ENCODE peak calls at places on chromosomes 3 and 15, in four cellular contexts. One of them, this sample, is unnamed.

GRCh38 chr3:20361000-20361399 is 175.0 kb upstream of the SGO1 start:
- DNase-seq in endodermal cell: no peak
- DNase-seq in neural progenitor cell: no peak
- DNase-seq in hepatocyte: no peak
- DNase-seq in this sample: no peak

GRCh38 chr3:186609247-186609868 is 3.5 kb upstream of the AHSG start:
- DNase-seq in endodermal cell: no peak
- DNase-seq in neural progenitor cell: no peak
- DNase-seq in hepatocyte: no peak
- DNase-seq in this sample: peak; percentile 68

GRCh38 chr15:48832648-48833047 is 21.8 kb upstream of the CEP152 start:
- DNase-seq in endodermal cell: no peak
- DNase-seq in hepatocyte: no peak
- DNase-seq in neural progenitor cell: no peak
- DNase-seq in this sample: no peak

GRCh38 chr3:165133188-165133899 is 55.0 kb upstream of the SI start:
- DNase-seq in neural progenitor cell: no peak
- DNase-seq in endodermal cell: no peak
- DNase-seq in hepatocyte: peak; percentile 7
- DNase-seq in this sample: peak; percentile 77

GRCh38 chr3:122776675-122777074 is 17.0 kb downstream of the HSPBAP1 start:
- DNase-seq in endodermal cell: no peak
- DNase-seq in neural progenitor cell: no peak
- DNase-seq in hepatocyte: no peak
- DNase-seq in this sample: no peak

GRCh38 chr3:140394488-140395133 is 283.3 kb upstream of the TRIM42 start:
- DNase-seq in neural progenitor cell: no peak
- DNase-seq in endodermal cell: no peak
- DNase-seq in hepatocyte: no peak
- DNase-seq in this sample: no peak

GRCh38 chr3:116446037-116446436 is 750 bp upstream of the LSAMP start:
- DNase-seq in endodermal cell: no peak
- DNase-seq in hepatocyte: no peak
- DNase-seq in neural progenitor cell: no peak
- DNase-seq in this sample: no peak

GRCh38 chr3:21645121-21645897 is 105.7 kb downstream of the ZNF385D start:
- DNase-seq in endodermal cell: no peak
- DNase-seq in hepatocyte: no peak
- DNase-seq in neural progenitor cell: no peak
- DNase-seq in this sample: no peak

GRCh38 chr15:34049096-34049495 is 10.1 kb upstream of the AVEN start:
- DNase-seq in neural progenitor cell: no peak
- DNase-seq in hepatocyte: peak; percentile 25
- DNase-seq in endodermal cell: no peak
- DNase-seq in this sample: no peak

GRCh38 chr15:67880651-67881182 is 40.9 kb upstream of the RNU6-1 start:
- DNase-seq in neural progenitor cell: no peak
- DNase-seq in hepatocyte: no peak
- DNase-seq in endodermal cell: no peak
- DNase-seq in this sample: peak; percentile 27

GRCh38 chr3:133661454-133662255 is at the start of gene TOPBP1:
- DNase-seq in endodermal cell: peak; percentile 95
- DNase-seq in neural progenitor cell: peak; percentile 90
- DNase-seq in hepatocyte: peak; percentile 87
- DNase-seq in this sample: peak; percentile 81

GRCh38 chr3:48504051-48504946 is at the start of gene SHISA5:
- DNase-seq in hepatocyte: peak; percentile 78
- DNase-seq in endodermal cell: peak; percentile 83
- DNase-seq in neural progenitor cell: peak; percentile 80
- DNase-seq in this sample: peak; percentile 55

GRCh38 chr15:63189955-63190691 is 717 bp downstream of the RAB8B start:
- DNase-seq in hepatocyte: no peak
- DNase-seq in neural progenitor cell: peak; percentile 47
- DNase-seq in endodermal cell: peak; percentile 56
- DNase-seq in this sample: peak; percentile 38

GRCh38 chr3:72161870-72162617 is 377.1 kb upstream of the PROK2 start:
- DNase-seq in hepatocyte: peak; percentile 61
- DNase-seq in endodermal cell: no peak
- DNase-seq in neural progenitor cell: no peak
- DNase-seq in this sample: no peak

GRCh38 chr3:42730706-42731420 is 28.3 kb upstream of the HHATL start:
- DNase-seq in neural progenitor cell: no peak
- DNase-seq in endodermal cell: no peak
- DNase-seq in hepatocyte: no peak
- DNase-seq in this sample: no peak

GRCh38 chr3:196640501-196640968 is 1.0 kb downstream of the NRROS start:
- DNase-seq in endodermal cell: no peak
- DNase-seq in neural progenitor cell: no peak
- DNase-seq in hepatocyte: no peak
- DNase-seq in this sample: no peak

GRCh38 chr3:182259579-182259978 is 533.7 kb upstream of the ATP11B start:
- DNase-seq in neural progenitor cell: peak; percentile 63
- DNase-seq in hepatocyte: no peak
- DNase-seq in endodermal cell: peak; percentile 74
- DNase-seq in this sample: no peak

GRCh38 chr3:63763156-63763555 is 55.9 kb upstream of the C3orf49 start:
- DNase-seq in endodermal cell: no peak
- DNase-seq in neural progenitor cell: no peak
- DNase-seq in hepatocyte: no peak
- DNase-seq in this sample: no peak

GRCh38 chr3:126987596-126987995 is 4.7 kb downstream of the PLXNA1 start:
- DNase-seq in endodermal cell: no peak
- DNase-seq in neural progenitor cell: no peak
- DNase-seq in hepatocyte: no peak
- DNase-seq in this sample: no peak

GRCh38 chr3:44280631-44281030 is 38.9 kb downstream of the TOPAZ1 start:
- DNase-seq in hepatocyte: no peak
- DNase-seq in neural progenitor cell: no peak
- DNase-seq in endodermal cell: peak; percentile 59
- DNase-seq in this sample: no peak

GRCh38 chr15:41585140-41586047 is 26.4 kb downstream of the TYRO3 start:
- DNase-seq in endodermal cell: peak; percentile 81
- DNase-seq in hepatocyte: peak; percentile 58
- DNase-seq in neural progenitor cell: peak; percentile 69
- DNase-seq in this sample: peak; percentile 46

GRCh38 chr15:101558217-101558941 is 68.9 kb upstream of the PCSK6 start:
- DNase-seq in neural progenitor cell: no peak
- DNase-seq in hepatocyte: peak; percentile 54
- DNase-seq in endodermal cell: peak; percentile 16
- DNase-seq in this sample: no peak

GRCh38 chr15:72009207-72009606 is 108.7 kb downstream of the MYO9A start:
- DNase-seq in endodermal cell: peak; percentile 72
- DNase-seq in neural progenitor cell: no peak
- DNase-seq in hepatocyte: peak; percentile 54
- DNase-seq in this sample: peak; percentile 72

GRCh38 chr3:120442975-120443517 is 7.7 kb downstream of the FSTL1 start:
- DNase-seq in neural progenitor cell: peak; percentile 43
- DNase-seq in hepatocyte: no peak
- DNase-seq in endodermal cell: peak; percentile 62
- DNase-seq in this sample: no peak

GRCh38 chr3:81554805-81555204 is 206.6 kb downstream of the GBE1 start:
- DNase-seq in neural progenitor cell: no peak
- DNase-seq in endodermal cell: no peak
- DNase-seq in hepatocyte: no peak
- DNase-seq in this sample: no peak

GRCh38 chr15:60594071-60594470 is 115.1 kb upstream of the ICE2 start:
- DNase-seq in endodermal cell: no peak
- DNase-seq in neural progenitor cell: no peak
- DNase-seq in hepatocyte: no peak
- DNase-seq in this sample: no peak

GRCh38 chr3:112013058-112013783 is 14.5 kb downstream of the TAGLN3 start:
- DNase-seq in neural progenitor cell: peak; percentile 80
- DNase-seq in endodermal cell: peak; percentile 86
- DNase-seq in hepatocyte: peak; percentile 83
- DNase-seq in this sample: peak; percentile 78

GRCh38 chr3:150439657-150440056 is 31.6 kb downstream of the TSC22D2 start:
- DNase-seq in endodermal cell: no peak
- DNase-seq in neural progenitor cell: no peak
- DNase-seq in hepatocyte: no peak
- DNase-seq in this sample: no peak

GRCh38 chr3:145183261-145183660 is 977.7 kb downstream of the PLOD2 start:
- DNase-seq in endodermal cell: no peak
- DNase-seq in neural progenitor cell: no peak
- DNase-seq in hepatocyte: no peak
- DNase-seq in this sample: no peak

GRCh38 chr3:58190882-58191281 is 19.9 kb downstream of the DNASE1L3 start:
- DNase-seq in neural progenitor cell: no peak
- DNase-seq in endodermal cell: no peak
- DNase-seq in hepatocyte: no peak
- DNase-seq in this sample: no peak

GRCh38 chr3:46812237-46812791 is 50.9 kb downstream of the MYL3 start:
- DNase-seq in neural progenitor cell: peak; percentile 89
- DNase-seq in hepatocyte: peak; percentile 92
- DNase-seq in endodermal cell: peak; percentile 94
- DNase-seq in this sample: peak; percentile 60

GRCh38 chr3:39096775-39097174 is 10.7 kb downstream of the GORASP1 start:
- DNase-seq in endodermal cell: no peak
- DNase-seq in hepatocyte: no peak
- DNase-seq in neural progenitor cell: no peak
- DNase-seq in this sample: no peak

GRCh38 chr15:66775127-66776105 is 73.4 kb downstream of the SMAD6 start:
- DNase-seq in hepatocyte: no peak
- DNase-seq in endodermal cell: no peak
- DNase-seq in neural progenitor cell: no peak
- DNase-seq in this sample: no peak

GRCh38 chr15:67613708-67614107 is 71.2 kb downstream of the MAP2K5 start:
- DNase-seq in neural progenitor cell: no peak
- DNase-seq in hepatocyte: no peak
- DNase-seq in endodermal cell: no peak
- DNase-seq in this sample: no peak

GRCh38 chr3:72492240-72492639 is 356.0 kb downstream of the SHQ1 start:
- DNase-seq in endodermal cell: no peak
- DNase-seq in neural progenitor cell: peak; percentile 27
- DNase-seq in hepatocyte: no peak
- DNase-seq in this sample: no peak

GRCh38 chr3:197368330-197368729 is 69.9 kb upstream of the DLG1 start:
- DNase-seq in neural progenitor cell: peak; percentile 59
- DNase-seq in endodermal cell: peak; percentile 73
- DNase-seq in hepatocyte: no peak
- DNase-seq in this sample: no peak

GRCh38 chr3:179973024-179973423 is 63.7 kb downstream of the PEX5L start:
- DNase-seq in neural progenitor cell: no peak
- DNase-seq in hepatocyte: no peak
- DNase-seq in endodermal cell: no peak
- DNase-seq in this sample: no peak

GRCh38 chr15:92820233-92821021 is 79.7 kb upstream of the CHD2 start:
- DNase-seq in hepatocyte: peak; percentile 96
- DNase-seq in endodermal cell: peak; percentile 97
- DNase-seq in neural progenitor cell: peak; percentile 97
- DNase-seq in this sample: peak; percentile 94
- H3K4me1 ChIP-seq in hepatocyte: peaks cover 44% of the 10 kb centered on the region
- H3K4me1 ChIP-seq in endodermal cell: peaks cover 5% of the 10 kb centered on the region
- H3K4me1 ChIP-seq in neural progenitor cell: peaks cover 63% of the 10 kb centered on the region
- H3K4me1 ChIP-seq in this sample: no peaks in the 10 kb centered on the region

DNA sequence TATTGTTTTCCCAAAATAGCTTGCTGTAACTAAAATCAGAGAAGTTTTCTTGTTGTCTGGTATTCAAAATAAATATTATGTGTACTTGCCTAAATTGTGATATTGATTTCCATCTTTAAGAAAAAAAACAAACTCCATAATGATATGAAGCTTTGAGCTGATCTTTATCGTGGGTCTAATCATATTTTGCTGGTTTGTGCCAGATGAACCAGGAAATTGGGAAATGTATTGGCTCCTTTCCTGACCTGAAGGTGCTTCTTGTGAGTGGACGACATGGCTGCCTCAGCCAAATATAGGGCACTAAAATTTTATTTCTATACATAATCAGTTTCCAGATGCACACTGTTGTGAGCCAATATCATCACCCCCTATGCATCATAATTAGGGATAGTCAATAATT is 113.3 kb downstream of the DIPK2A start:
- DNase-seq in neural progenitor cell: no peak
- DNase-seq in hepatocyte: no peak
- DNase-seq in endodermal cell: no peak
- DNase-seq in this sample: no peak
- H3K36me3 ChIP-seq in neural progenitor cell: no peaks in the 10 kb centered on the region
- H3K36me3 ChIP-seq in hepatocyte: no peaks in the 10 kb centered on the region
- H3K36me3 ChIP-seq in endodermal cell: no peaks in the 10 kb centered on the region
- H3K36me3 ChIP-seq in this sample: no peaks in the 10 kb centered on the region

DNA sequence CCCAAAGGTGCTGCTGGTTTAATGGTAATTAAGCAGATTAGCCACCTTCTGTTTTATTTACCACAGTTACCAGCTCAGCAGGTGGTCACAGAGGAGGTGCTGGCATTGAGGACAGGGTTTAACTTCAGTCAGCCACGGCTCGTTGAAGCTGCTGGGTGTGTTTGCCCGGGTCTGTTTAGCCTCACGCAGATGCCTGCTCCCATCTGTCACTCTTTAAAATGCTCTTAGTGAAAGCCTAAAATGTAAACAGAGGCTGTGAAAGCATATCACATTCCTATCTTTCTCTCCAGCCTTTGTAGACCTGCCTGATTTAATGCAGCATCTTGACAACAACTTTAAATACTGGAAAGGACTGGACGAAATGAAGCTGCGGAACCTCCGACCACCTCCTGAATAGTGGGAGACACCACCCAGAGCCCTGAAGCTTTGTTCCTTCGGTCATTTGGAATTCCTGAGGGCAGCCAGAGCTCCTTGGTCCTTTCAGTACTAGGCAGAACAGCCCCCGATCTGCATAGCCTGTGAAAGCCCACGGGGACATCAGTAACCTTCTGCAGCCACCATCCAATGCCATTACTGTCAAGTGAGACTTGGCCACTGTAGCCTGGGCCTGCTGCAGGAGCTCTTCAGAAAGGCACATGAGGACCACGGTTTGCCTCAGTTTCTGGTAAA is 156.0 kb downstream of the PDE8A start:
- DNase-seq in endodermal cell: peak; percentile 85
- DNase-seq in neural progenitor cell: peak; percentile 44
- DNase-seq in hepatocyte: no peak
- DNase-seq in this sample: no peak
- H3K27ac ChIP-seq in endodermal cell: peak overlapping the region; percentile 30
- H3K27ac ChIP-seq in neural progenitor cell: peak overlapping the region; percentile 13
- H3K27ac ChIP-seq in hepatocyte: no peak overlapping the region
- H3K27ac ChIP-seq in this sample: no peak overlapping the region

GRCh38 chr15:79903137-79903536 is 6.3 kb upstream of the MTHFS start:
- DNase-seq in neural progenitor cell: no peak
- DNase-seq in endodermal cell: no peak
- DNase-seq in hepatocyte: no peak
- DNase-seq in this sample: no peak
- H3K4me1 ChIP-seq in neural progenitor cell: no peaks in the 10 kb centered on the region
- H3K4me1 ChIP-seq in endodermal cell: no peaks in the 10 kb centered on the region
- H3K4me1 ChIP-seq in hepatocyte: peaks cover 2% of the 10 kb centered on the region
- H3K4me1 ChIP-seq in this sample: no peaks in the 10 kb centered on the region

This sample was measured in small intestine.